ENCODE peak calls at places on chromosome X, in six cellular contexts. One of them, this sample, is unnamed.

GRCh38 chrX:149539283-149540132 is 1.3 kb upstream of the EOLA1 start:
- DNase-seq in Ammon's horn: peak; percentile 95
- DNase-seq in retinal pigment epithelial cell: peak; percentile 66
- DNase-seq in NCI-H226: peak; percentile 81
- DNase-seq in H4: peak; percentile 92
- DNase-seq in stimulated activated CD4-positive, alpha-beta T cell treated with anti-CD3 and anti-CD28 coated beads, Interleukin-4, amount 100 ng/mL, for 48 hours: peak; percentile 77
- DNase-seq in this sample: peak; percentile 72

GRCh38 chrX:153462291-153462690 is 8.1 kb downstream of the HAUS7 start:
- DNase-seq in retinal pigment epithelial cell: no peak
- DNase-seq in stimulated activated CD4-positive, alpha-beta T cell treated with anti-CD3 and anti-CD28 coated beads, Interleukin-4, amount 100 ng/mL, for 48 hours: no peak
- DNase-seq in NCI-H226: no peak
- DNase-seq in H4: no peak
- DNase-seq in Ammon's horn: no peak
- DNase-seq in this sample: no peak

GRCh38 chrX:107726809-107727534 is 48.6 kb downstream of the TSC22D3 start:
- DNase-seq in NCI-H226: no peak
- DNase-seq in Ammon's horn: no peak
- DNase-seq in H4: no peak
- DNase-seq in stimulated activated CD4-positive, alpha-beta T cell treated with anti-CD3 and anti-CD28 coated beads, Interleukin-4, amount 100 ng/mL, for 48 hours: no peak
- DNase-seq in retinal pigment epithelial cell: no peak
- DNase-seq in this sample: no peak

GRCh38 chrX:115912372-115912897 is 258.1 kb upstream of the AGTR2 start:
- DNase-seq in H4: no peak
- DNase-seq in NCI-H226: no peak
- DNase-seq in Ammon's horn: no peak
- DNase-seq in retinal pigment epithelial cell: no peak
- DNase-seq in stimulated activated CD4-positive, alpha-beta T cell treated with anti-CD3 and anti-CD28 coated beads, Interleukin-4, amount 100 ng/mL, for 48 hours: no peak
- DNase-seq in this sample: no peak

GRCh38 chrX:80879916-80880315 is 70.2 kb upstream of the BRWD3 start:
- DNase-seq in NCI-H226: no peak
- DNase-seq in Ammon's horn: no peak
- DNase-seq in H4: peak; percentile 26
- DNase-seq in stimulated activated CD4-positive, alpha-beta T cell treated with anti-CD3 and anti-CD28 coated beads, Interleukin-4, amount 100 ng/mL, for 48 hours: no peak
- DNase-seq in retinal pigment epithelial cell: no peak
- DNase-seq in this sample: peak; percentile 15

GRCh38 chrX:72265263-72265662 is 11.8 kb downstream of the RPS4X start:
- DNase-seq in retinal pigment epithelial cell: no peak
- DNase-seq in H4: no peak
- DNase-seq in stimulated activated CD4-positive, alpha-beta T cell treated with anti-CD3 and anti-CD28 coated beads, Interleukin-4, amount 100 ng/mL, for 48 hours: no peak
- DNase-seq in NCI-H226: no peak
- DNase-seq in Ammon's horn: no peak
- DNase-seq in this sample: no peak

GRCh38 chrX:150337026-150337425 is 26.1 kb upstream of the MAMLD1 start:
- DNase-seq in Ammon's horn: no peak
- DNase-seq in stimulated activated CD4-positive, alpha-beta T cell treated with anti-CD3 and anti-CD28 coated beads, Interleukin-4, amount 100 ng/mL, for 48 hours: no peak
- DNase-seq in H4: no peak
- DNase-seq in retinal pigment epithelial cell: no peak
- DNase-seq in NCI-H226: no peak
- DNase-seq in this sample: no peak

GRCh38 chrX:21993265-21993664 is 38.9 kb upstream of the PHEX start:
- DNase-seq in H4: no peak
- DNase-seq in retinal pigment epithelial cell: no peak
- DNase-seq in Ammon's horn: peak; percentile 54
- DNase-seq in stimulated activated CD4-positive, alpha-beta T cell treated with anti-CD3 and anti-CD28 coated beads, Interleukin-4, amount 100 ng/mL, for 48 hours: no peak
- DNase-seq in NCI-H226: no peak
- DNase-seq in this sample: no peak

This sample was measured in cerebellum.